ENCODE peak calls at places on chromosomes 4 and X, in eight cellular contexts. Y is transverse colon, V is suprapubic skin, B is GM12878, H is esophagus muscularis mucosa, Z is stomach, W is HepG2, Q is sigmoid colon. J is an unnamed sample.

GRCh38 chr4:6157926-6158325 is 42.4 kb downstream of the JAKMIP1 start:
- DNase-seq in Y (no peak), V (no peak), B (no peak), H (no peak), Z (no peak), W (no peak), Q (no peak), J (no peak)

GRCh38 chr4:181846934-181847333 is 396.3 kb upstream of the TENM3 start:
- DNase-seq in Y (no peak), V (no peak), B (no peak), H (no peak), Z (no peak), W (no peak), Q (no peak), J (no peak)

GRCh38 chr4:55347610-55348228 is 1.7 kb downstream of the SRD5A3 start:
- DNase-seq in Y (no peak), V (no peak), B (no peak), H (no peak), Z (no peak), W (no peak), Q (no peak), J (no peak)

GRCh38 chrX:122913134-122913533 is 270.9 kb upstream of the GRIA3 start:
- DNase-seq in Y (no peak), V (no peak), B (no peak), H (no peak), Z (no peak), W (no peak), Q (no peak), J (no peak)

GRCh38 chr4:73446336-73446938 is 10.4 kb downstream of the AFP start:
- DNase-seq in Y (no peak), V (no peak), B (no peak), H (no peak), Z (no peak), W (peak), Q (no peak), J (no peak)

GRCh38 chr4:36321176-36321575 is 39.8 kb downstream of the DTHD1 start:
- DNase-seq in Y (no peak), V (no peak), B (no peak), H (no peak), Z (no peak), W (no peak), Q (no peak), J (no peak)

GRCh38 chr4:14742054-14742453 is 260.2 kb upstream of the CPEB2 start:
- DNase-seq in Y (no peak), V (no peak), B (no peak), H (no peak), Z (no peak), W (no peak), Q (no peak), J (no peak)

GRCh38 chrX:96438803-96439202 is 245.8 kb upstream of the DIAPH2 start:
- DNase-seq in Y (no peak), V (no peak), B (no peak), H (no peak), Z (no peak), W (no peak), Q (no peak), J (no peak)

GRCh38 chr4:140004580-140005314 is 149.2 kb downstream of the MAML3 start:
- DNase-seq in Y (no peak), V (no peak), B (no peak), H (no peak), Z (peak), W (no peak), Q (peak), J (peak)

GRCh38 chr4:159722052-159722451 is 619.2 kb downstream of the RAPGEF2 start:
- DNase-seq in Y (no peak), V (no peak), B (no peak), H (no peak), Z (no peak), W (no peak), Q (no peak), J (no peak)

GRCh38 chrX:14056201-14056600 is 26.5 kb upstream of the GEMIN8 start:
- DNase-seq in Y (no peak), V (no peak), B (no peak), H (no peak), Z (no peak), W (no peak), Q (no peak), J (no peak)

GRCh38 chr4:73721901-73722300 is 18.5 kb upstream of the CXCL8 start:
- DNase-seq in Y (no peak), V (no peak), B (no peak), H (no peak), Z (no peak), W (no peak), Q (no peak), J (no peak)

GRCh38 chr4:53479731-53480525 is 102.5 kb downstream of the FIP1L1 start:
- DNase-seq in Y (no peak), V (no peak), B (no peak), H (no peak), Z (no peak), W (no peak), Q (no peak), J (no peak)

GRCh38 chrX:122055979-122056715 is 1008.7 kb downstream of the GLUD2 start:
- DNase-seq in Y (no peak), V (no peak), B (no peak), H (no peak), Z (no peak), W (no peak), Q (no peak), J (no peak)

GRCh38 chr4:85773372-85773771 is 298.4 kb downstream of the ARHGAP24 start:
- DNase-seq in Y (no peak), V (no peak), B (no peak), H (no peak), Z (no peak), W (no peak), Q (no peak), J (no peak)

GRCh38 chr4:137861682-137862081 is 329.4 kb upstream of the PCDH18 start:
- DNase-seq in Y (no peak), V (no peak), B (no peak), H (no peak), Z (no peak), W (no peak), Q (no peak), J (no peak)

GRCh38 chr4:3873446-3874415 is 107.5 kb downstream of the ADRA2C start:
- DNase-seq in Y (no peak), V (peak), B (no peak), H (no peak), Z (no peak), W (no peak), Q (peak), J (no peak)

GRCh38 chr4:73127839-73128448 is 58.4 kb upstream of the COX18 start:
- DNase-seq in Y (no peak), V (no peak), B (no peak), H (no peak), Z (no peak), W (peak), Q (no peak), J (no peak)

GRCh38 chr4:6393066-6393465 is 79.3 kb downstream of the PPP2R2C start:
- DNase-seq in Y (no peak), V (no peak), B (no peak), H (no peak), Z (no peak), W (no peak), Q (no peak), J (no peak)

GRCh38 chr4:83054928-83055327 is 19.9 kb downstream of the COPS4 start:
- DNase-seq in Y (no peak), V (no peak), B (no peak), H (no peak), Z (no peak), W (no peak), Q (no peak), J (no peak)

GRCh38 chr4:1345905-1346780 is 865 bp upstream of the UVSSA start:
- DNase-seq in Y (peak), V (no peak), B (no peak), H (no peak), Z (peak), W (peak), Q (peak), J (peak)

GRCh38 chr4:71429106-71429505 is 90.3 kb downstream of the SLC4A4 start:
- DNase-seq in Y (no peak), V (no peak), B (no peak), H (no peak), Z (no peak), W (no peak), Q (no peak), J (no peak)

GRCh38 chr4:127632420-127633403 is at the start of gene INTU:
- DNase-seq in Y (peak), V (peak), B (no peak), H (peak), Z (peak), W (peak), Q (peak), J (peak)

GRCh38 chrX:32778965-32779364 is 432.4 kb downstream of the DMD start:
- DNase-seq in Y (no peak), V (no peak), B (no peak), H (no peak), Z (no peak), W (no peak), Q (no peak), J (no peak)

GRCh38 chr4:155599596-155599995 is 67.1 kb upstream of the GUCY1A1 start:
- DNase-seq in Y (no peak), V (no peak), B (no peak), H (no peak), Z (no peak), W (no peak), Q (no peak), J (no peak)

GRCh38 chr4:77010841-77011354 is 61.3 kb downstream of the SEPTIN11 start:
- DNase-seq in Y (no peak), V (no peak), B (no peak), H (no peak), Z (no peak), W (no peak), Q (no peak), J (no peak)

GRCh38 chr4:6338951-6339817 is 69.5 kb downstream of the WFS1 start:
- DNase-seq in Y (no peak), V (no peak), B (no peak), H (no peak), Z (no peak), W (no peak), Q (no peak), J (no peak)

GRCh38 chrX:136662104-136662503 is 14.1 kb downstream of the CD40LG start:
- DNase-seq in Y (no peak), V (no peak), B (no peak), H (no peak), Z (no peak), W (no peak), Q (no peak), J (no peak)

GRCh38 chr4:170388255-170388654 is 298.5 kb upstream of the AADAT start:
- DNase-seq in Y (no peak), V (no peak), B (no peak), H (no peak), Z (no peak), W (no peak), Q (no peak), J (no peak)

GRCh38 chr4:40745585-40745984 is 4.2 kb upstream of the NSUN7 start:
- DNase-seq in Y (no peak), V (no peak), B (no peak), H (no peak), Z (no peak), W (no peak), Q (no peak), J (no peak)

GRCh38 chr4:32562010-32562409 is 1841.8 kb downstream of the PCDH7 start:
- DNase-seq in Y (no peak), V (no peak), B (no peak), H (no peak), Z (no peak), W (no peak), Q (no peak), J (no peak)

GRCh38 chr4:6134612-6135220 is 65.6 kb downstream of the JAKMIP1 start:
- DNase-seq in Y (no peak), V (no peak), B (peak), H (no peak), Z (no peak), W (peak), Q (peak), J (no peak)

GRCh38 chrX:9885150-9885549 is 82.0 kb upstream of the CLDN34 start:
- DNase-seq in Y (peak), V (no peak), B (no peak), H (no peak), Z (peak), W (peak), Q (no peak), J (no peak)

GRCh38 chrX:99353412-99353811 is 1056.7 kb downstream of the PCDH19 start:
- DNase-seq in Y (no peak), V (no peak), B (no peak), H (no peak), Z (peak), W (peak), Q (no peak), J (no peak)

GRCh38 chr4:165605811-165606210 is 227.0 kb downstream of the CPE start:
- DNase-seq in Y (no peak), V (no peak), B (no peak), H (no peak), Z (no peak), W (no peak), Q (no peak), J (no peak)

GRCh38 chrX:152641996-152642395 is 4.3 kb downstream of the GABRQ start:
- DNase-seq in Y (no peak), V (no peak), B (no peak), H (no peak), Z (no peak), W (no peak), Q (no peak), J (no peak)

GRCh38 chrX:10620121-10620699 is at the start of gene MID1:
- DNase-seq in Y (peak), V (peak), B (no peak), H (no peak), Z (peak), W (no peak), Q (peak), J (peak)

GRCh38 chr4:16860506-16860905 is 37.9 kb downstream of the LDB2 start:
- DNase-seq in Y (no peak), V (no peak), B (no peak), H (no peak), Z (no peak), W (no peak), Q (no peak), J (no peak)
- TF ChIP-seq EP300 in Y (no peak), V (no peak), B (no peak), H (no peak), Z (no peak), W (no peak), Q (no peak), J (no peak)

DNA sequence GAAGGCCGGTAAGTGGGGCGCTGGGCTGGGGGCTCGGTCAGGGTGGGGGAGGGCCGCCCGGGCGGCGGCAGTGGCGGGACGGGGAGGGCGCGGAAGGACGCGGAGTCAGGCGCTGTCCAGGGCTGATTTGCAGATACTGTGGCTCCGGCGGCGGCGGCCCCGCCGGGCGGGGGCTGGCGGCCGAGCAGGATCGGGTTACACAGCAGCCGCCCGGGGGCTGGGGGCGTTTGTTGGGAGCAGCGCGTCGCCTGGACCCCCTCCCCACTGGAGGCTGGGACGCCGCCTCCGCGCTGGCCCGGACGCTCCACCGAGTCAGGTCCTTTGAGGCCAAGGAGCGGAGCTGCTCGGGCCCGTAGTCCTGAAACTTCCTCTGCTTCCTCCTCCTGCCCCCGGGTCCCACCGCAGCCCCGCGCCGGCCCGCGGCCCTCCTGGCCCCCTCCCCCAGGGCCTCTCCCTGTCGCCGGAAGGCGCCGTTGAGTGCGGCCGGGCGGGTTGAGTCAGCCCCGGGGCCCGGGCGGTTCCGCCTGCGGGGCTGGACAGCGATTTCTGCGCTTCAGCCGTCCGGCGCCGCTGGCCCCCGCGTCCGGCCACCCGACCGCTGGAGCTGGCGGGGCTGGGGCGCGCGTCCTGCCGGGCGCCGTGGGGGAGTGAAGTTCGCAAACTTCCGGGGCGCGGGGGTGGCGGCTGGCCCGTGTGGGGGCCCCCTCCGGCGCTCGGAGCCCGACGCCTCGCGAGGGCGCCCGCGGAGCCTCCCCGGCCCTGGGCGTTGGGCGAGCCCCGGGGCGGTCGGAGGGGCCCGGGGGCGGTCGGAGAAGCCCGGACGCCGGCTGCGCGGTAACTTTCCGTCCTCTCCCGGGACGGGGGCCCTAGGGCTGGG is 744 bp downstream of the REST start:
- DNase-seq in Y (peak), V (peak), B (no peak), H (no peak), Z (peak), W (peak), Q (peak), J (peak)
- TF ChIP-seq POLR2A in Y (peak), V (no peak), B (peak), H (no peak), Z (no peak), W (peak), Q (no peak), J (peak)

GRCh38 chr4:147336252-147336651 is 144.6 kb upstream of the EDNRA start:
- DNase-seq in Y (no peak), V (no peak), B (no peak), H (no peak), Z (no peak), W (no peak), Q (no peak), J (no peak)

GRCh38 chr4:147339116-147339515 is 141.8 kb upstream of the EDNRA start:
- DNase-seq in Y (peak), V (no peak), B (no peak), H (no peak), Z (no peak), W (no peak), Q (no peak), J (no peak)

GRCh38 chr4:147345662-147346061 is 135.2 kb upstream of the EDNRA start:
- DNase-seq in Y (no peak), V (no peak), B (no peak), H (no peak), Z (no peak), W (no peak), Q (no peak), J (no peak)

GRCh38 chr4:147340111-147340510 is 140.8 kb upstream of the EDNRA start:
- DNase-seq in Y (no peak), V (no peak), B (no peak), H (no peak), Z (no peak), W (no peak), Q (no peak), J (no peak)

DNA sequence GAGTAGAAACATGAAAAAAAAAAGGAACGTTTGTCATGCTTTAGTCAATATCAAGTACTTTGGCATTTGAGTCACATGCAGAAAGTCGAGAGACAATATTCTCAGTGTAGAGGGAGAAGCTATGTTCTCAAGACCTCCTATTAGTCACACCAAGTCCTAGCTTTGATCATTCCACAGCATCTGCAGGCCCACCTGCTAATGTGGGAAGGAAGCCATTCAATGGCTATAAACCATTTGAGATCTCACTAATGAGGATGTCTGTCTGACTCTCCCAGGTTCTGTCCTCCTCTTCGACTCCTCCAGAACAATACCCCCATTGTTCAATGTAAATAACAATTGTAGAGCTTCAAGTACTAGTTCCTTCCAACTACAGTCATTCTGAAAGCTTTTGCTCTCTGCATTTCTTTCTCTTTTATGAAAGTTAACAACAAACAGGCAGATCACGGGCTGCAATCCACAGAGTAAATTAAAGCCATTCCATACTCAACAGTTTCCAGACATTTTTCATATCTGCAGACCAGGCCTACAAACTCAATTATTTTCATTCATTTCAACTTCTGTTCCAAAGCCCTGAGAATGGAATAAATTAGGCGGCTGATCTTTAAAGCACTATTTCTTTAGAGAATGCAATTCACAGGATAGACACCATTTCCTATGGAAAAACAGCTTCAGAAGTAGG is 140.2 kb upstream of the EDNRA start:
- DNase-seq in Y (no peak), V (no peak), B (peak), H (no peak), Z (no peak), W (no peak), Q (no peak), J (no peak)
- TF ChIP-seq POLR2AphosphoS5 in Y (no peak), V (no peak), B (no peak), H (no peak), Z (no peak), W (no peak), Q (no peak), J (no peak)

GRCh38 chrX:41350150-41350975 is 16.4 kb downstream of the DDX3X start:
- DNase-seq in Y (no peak), V (no peak), B (no peak), H (no peak), Z (no peak), W (no peak), Q (no peak), J (no peak)
- TF ChIP-seq EP300 in Y (no peak), V (no peak), B (no peak), H (no peak), Z (no peak), W (no peak), Q (no peak), J (no peak)

GRCh38 chr4:121119715-121120114 is 44.4 kb downstream of the TNIP3 start:
- DNase-seq in Y (no peak), V (no peak), B (no peak), H (no peak), Z (no peak), W (no peak), Q (no peak), J (no peak)
- TF ChIP-seq POLR2A in Y (no peak), V (no peak), B (no peak), H (no peak), Z (no peak), W (no peak), Q (no peak), J (no peak)

DNA sequence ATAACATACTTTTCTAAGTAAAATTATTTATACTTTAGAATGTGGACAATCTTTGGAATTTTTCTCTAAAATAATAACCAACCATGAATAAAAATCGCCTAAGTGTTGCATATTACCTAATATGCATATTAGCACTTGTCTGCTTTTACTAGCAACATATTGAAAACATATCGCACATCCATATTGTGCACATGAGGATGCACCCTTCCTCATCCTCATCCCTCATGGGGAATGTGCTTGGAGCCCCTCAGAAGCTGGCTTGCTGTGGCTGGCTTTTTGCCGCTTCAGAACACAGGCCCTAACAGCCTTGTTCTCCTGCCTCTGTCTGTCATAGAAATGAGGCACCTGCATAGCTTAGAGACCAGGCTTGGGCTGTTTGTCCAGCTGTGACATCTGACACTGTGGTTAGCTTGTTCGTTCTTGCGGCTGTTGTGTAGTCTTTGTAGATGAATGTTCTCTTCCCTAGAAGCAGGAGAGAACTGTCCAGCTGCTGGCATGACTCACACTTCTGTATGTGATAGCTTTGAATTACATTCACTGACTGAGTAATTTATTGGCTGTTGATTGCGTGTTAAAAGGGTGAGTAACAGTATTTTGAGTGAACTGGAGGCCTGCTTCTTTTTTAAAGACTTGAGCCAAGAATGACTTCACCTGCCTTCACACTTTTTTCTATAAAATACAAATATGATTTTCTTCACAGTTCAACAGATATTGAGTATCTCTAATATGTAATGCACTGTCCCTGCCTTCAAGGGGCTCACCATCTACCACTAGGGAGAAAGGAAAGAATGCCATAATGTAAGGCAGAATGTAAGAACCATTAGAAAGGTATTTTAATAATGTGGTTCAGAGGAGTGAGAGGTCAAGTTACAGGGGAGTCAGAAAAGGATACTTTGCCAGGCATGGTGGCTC is 81.9 kb downstream of the HMGB2 start:
- DNase-seq in Y (peak), V (no peak), B (peak), H (no peak), Z (peak), W (peak), Q (peak), J (no peak)
- TF ChIP-seq POLR2AphosphoS5 in Y (no peak), V (no peak), B (no peak), H (no peak), Z (peak), W (no peak), Q (peak), J (no peak)

J was measured in upper lobe of left lung.